ENCODE peak calls at places on chromosome 17, in eight cellular contexts. Z is GM23338; T is CD8-positive, alpha-beta T cell; M is adrenal gland; J is AG10803; Y is mesothelial cell of epicardium; X is H9; H is left lung. D is an unnamed sample.

GRCh38 chr17:39791296-39791992 is 53.7 kb downstream of the GRB7 start:
- DNase-seq in H (no peak), X (no peak), T (peak), Y (no peak), J (no peak), Z (peak), M (no peak), D (no peak)

GRCh38 chr17:42408076-42408475 is 15.0 kb downstream of the CAVIN1 start:
- DNase-seq in H (no peak), J (no peak), Y (no peak), T (no peak), Z (peak), M (no peak), X (peak), D (no peak)

GRCh38 chr17:61201211-61201610 is 198.4 kb upstream of the TBX2 start:
- DNase-seq in X (no peak), T (no peak), J (peak), Y (no peak), Z (no peak), H (no peak), M (no peak), D (no peak)

GRCh38 chr17:40485851-40486512 is 15.4 kb downstream of the TNS4 start:
- DNase-seq in X (no peak), J (peak), Y (no peak), T (no peak), Z (no peak), M (peak), H (no peak), D (peak)

GRCh38 chr17:41563607-41564006 is 8.3 kb downstream of the KRT9 start:
- DNase-seq in H (no peak), J (no peak), M (no peak), Z (no peak), T (no peak), X (no peak), Y (no peak), D (no peak)

GRCh38 chr17:39920218-39921210 is 2.1 kb upstream of the GSDMB start:
- DNase-seq in Z (peak), H (no peak), J (no peak), X (no peak), T (peak), M (no peak), Y (no peak), D (no peak)

GRCh38 chr17:75102385-75102821 is 7.4 kb upstream of the ARMC7 start:
- DNase-seq in J (no peak), Y (no peak), H (no peak), M (no peak), X (peak), Z (peak), T (no peak), D (no peak)

GRCh38 chr17:21289902-21290571 is 5.5 kb downstream of the MAP2K3 start:
- DNase-seq in T (no peak), M (no peak), X (no peak), H (no peak), J (no peak), Y (no peak), Z (no peak), D (peak)

GRCh38 chr17:7173687-7174602 is 5.2 kb downstream of the ASGR1 start:
- DNase-seq in J (no peak), Z (peak), Y (peak), H (peak), T (peak), X (peak), M (peak), D (peak)

GRCh38 chr17:9862949-9863348 is 37.2 kb downstream of the GLP2R start:
- DNase-seq in T (no peak), X (peak), J (no peak), M (no peak), H (no peak), Y (no peak), Z (no peak), D (no peak)

GRCh38 chr17:78676415-78677302 is 99.5 kb upstream of the DNAH17 start:
- DNase-seq in Y (no peak), H (peak), T (no peak), Z (no peak), M (no peak), X (no peak), J (no peak), D (no peak)

GRCh38 chr17:69575346-69575761 is 160.9 kb downstream of the MAP2K6 start:
- DNase-seq in Y (no peak), M (no peak), J (peak), Z (no peak), X (no peak), T (no peak), H (no peak), D (no peak)

GRCh38 chr17:9177212-9177611 is 155.9 kb downstream of the NTN1 start:
- DNase-seq in T (no peak), H (no peak), Y (no peak), X (no peak), M (no peak), J (no peak), Z (no peak), D (no peak)

GRCh38 chr17:49986396-49987289 is 8.4 kb downstream of the DLX3 start:
- DNase-seq in M (no peak), X (peak), H (no peak), Y (no peak), J (no peak), T (no peak), Z (no peak), D (peak)

GRCh38 chr17:75271955-75272847 is 1.2 kb upstream of the MIF4GD start:
- DNase-seq in Z (no peak), J (peak), M (peak), X (peak), T (no peak), Y (no peak), H (no peak), D (peak)

GRCh38 chr17:9648521-9649110 is 3.3 kb downstream of the USP43 start:
- DNase-seq in Y (no peak), X (peak), Z (peak), H (no peak), M (no peak), J (no peak), T (no peak), D (no peak)

GRCh38 chr17:4314618-4315017 is 50.8 kb upstream of the ANKFY1 start:
- DNase-seq in T (no peak), H (no peak), M (no peak), Y (no peak), J (no peak), Z (no peak), X (no peak), D (no peak)

GRCh38 chr17:8799001-8799850 is at the start of gene MFSD6L:
- DNase-seq in H (no peak), J (no peak), M (no peak), X (peak), T (no peak), Z (peak), Y (peak), D (no peak)

GRCh38 chr17:21688293-21688949 is 3.9 kb upstream of the KCNJ18 start:
- DNase-seq in Y (no peak), Z (no peak), M (no peak), T (no peak), H (peak), X (no peak), J (no peak), D (no peak)

GRCh38 chr17:57880086-57880456 is 30.2 kb upstream of the MRPS23 start:
- DNase-seq in T (no peak), M (no peak), Z (no peak), J (no peak), H (no peak), Y (no peak), X (no peak), D (no peak)

GRCh38 chr17:78325076-78325712 is 34.7 kb downstream of the SOCS3 start:
- DNase-seq in M (peak), J (peak), H (no peak), Z (no peak), Y (no peak), X (no peak), T (no peak), D (peak)

GRCh38 chr17:42119301-42119700 is 1.9 kb downstream of the KAT2A start:
- DNase-seq in X (no peak), Y (no peak), M (no peak), Z (no peak), H (no peak), J (no peak), T (no peak), D (no peak)

GRCh38 chr17:78747479-78747878 is 34.6 kb downstream of the CYTH1 start:
- DNase-seq in Z (no peak), Y (no peak), T (no peak), X (no peak), H (no peak), M (no peak), J (peak), D (no peak)

GRCh38 chr17:61400786-61401279 is 1.2 kb downstream of the TBX2 start:
- DNase-seq in J (no peak), Y (peak), X (no peak), T (no peak), Z (no peak), M (no peak), H (no peak), D (peak)

GRCh38 chr17:33124871-33125551 is 133.4 kb downstream of the SPACA3 start:
- DNase-seq in H (no peak), M (no peak), T (no peak), J (no peak), Z (no peak), Y (no peak), X (no peak), D (no peak)

GRCh38 chr17:76147211-76148014 is 6.4 kb upstream of the FOXJ1 start:
- DNase-seq in H (no peak), Y (no peak), M (no peak), Z (peak), J (peak), X (peak), T (no peak), D (peak)

GRCh38 chr17:77681820-77682219 is 276.7 kb upstream of the TNRC6C start:
- DNase-seq in Y (no peak), J (no peak), H (no peak), T (no peak), Z (no peak), M (peak), X (peak), D (peak)

GRCh38 chr17:75524269-75524970 is 1.1 kb upstream of the LLGL2 start:
- DNase-seq in X (no peak), H (no peak), T (no peak), Z (no peak), J (no peak), M (no peak), Y (no peak), D (no peak)

GRCh38 chr17:35612924-35613521 is 25.9 kb downstream of the AP2B1 start:
- DNase-seq in J (peak), M (peak), Y (no peak), T (peak), X (no peak), Z (peak), H (no peak), D (no peak)

GRCh38 chr17:77095461-77095860 is 45.3 kb upstream of the SEC14L1 start:
- DNase-seq in X (no peak), T (no peak), H (no peak), Y (no peak), J (no peak), M (no peak), Z (no peak), D (no peak)

GRCh38 chr17:58388302-58389190 is 28.8 kb downstream of the RNF43 start:
- DNase-seq in Z (peak), M (no peak), Y (no peak), H (no peak), X (no peak), T (no peak), J (no peak), D (no peak)

GRCh38 chr17:51356084-51356410 is 95.7 kb downstream of the UTP18 start:
- DNase-seq in Y (no peak), M (no peak), T (no peak), H (no peak), Z (peak), J (no peak), X (no peak), D (no peak)
- TF ChIP-seq CTCF in Y (no peak), M (no peak), T (no peak), H (no peak), Z (peak), J (no peak), X (no peak), D (no peak)

DNA sequence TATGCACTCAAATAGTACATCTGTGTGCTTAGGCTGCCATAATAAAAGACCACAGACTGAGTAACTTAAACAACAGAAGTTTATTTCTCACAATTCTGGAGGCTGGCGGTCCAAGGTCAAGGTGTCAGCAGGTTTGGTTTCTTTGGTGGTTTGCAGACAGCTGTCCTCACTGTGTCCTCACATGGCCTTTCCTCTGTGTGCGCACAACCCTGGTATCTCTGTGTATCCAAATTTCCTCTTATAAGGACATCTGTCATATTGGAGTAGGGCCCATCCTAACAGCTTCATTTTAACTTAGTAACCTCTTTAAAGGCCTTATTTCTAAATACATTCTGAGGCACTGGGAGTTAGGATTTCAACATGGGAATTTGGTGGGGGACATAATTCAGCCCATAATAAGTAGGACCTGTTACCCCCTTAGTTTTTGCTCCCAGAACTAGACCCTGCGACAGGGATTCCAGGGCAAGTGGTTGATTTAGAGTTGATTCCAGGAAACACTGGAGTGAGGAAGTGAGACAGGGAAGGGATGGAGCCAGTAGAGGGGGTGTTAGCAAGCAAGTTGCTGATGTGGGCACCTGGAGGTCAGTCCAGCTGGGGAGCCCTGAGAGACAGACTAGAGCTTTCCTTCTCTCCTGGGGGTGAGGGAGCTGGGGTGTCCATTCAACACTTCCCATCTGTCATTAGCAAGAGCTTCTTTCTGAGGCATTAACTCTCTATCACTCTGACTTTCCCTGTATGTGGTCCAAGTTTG is 10.9 kb upstream of the ALKBH5 start:
- DNase-seq in J (peak), H (no peak), Y (no peak), T (no peak), X (no peak), Z (peak), M (no peak), D (no peak)
- TF ChIP-seq CTCF in J (no peak), H (no peak), Y (no peak), T (no peak), X (no peak), Z (no peak), M (no peak), D (no peak)

DNA sequence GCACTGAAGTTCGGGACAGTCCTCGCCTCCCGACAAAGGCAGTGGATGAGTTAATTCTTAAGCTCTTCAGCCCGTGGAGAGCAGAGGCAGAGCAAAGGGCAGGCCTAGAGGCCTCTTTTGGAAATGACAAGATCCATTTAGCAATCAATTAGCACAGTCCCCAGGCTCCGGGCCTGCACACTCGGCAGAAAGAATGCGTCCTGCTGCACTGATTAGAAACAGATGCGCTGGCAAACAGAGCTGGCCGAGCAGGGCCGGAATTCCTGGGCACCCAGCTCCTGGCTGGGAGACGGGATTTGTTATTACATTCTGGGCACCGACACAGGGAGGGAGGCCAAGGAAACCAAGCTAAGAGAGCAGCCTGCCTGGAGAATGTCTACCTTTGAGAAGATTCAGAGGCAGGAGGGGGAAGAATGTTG is 162.9 kb downstream of the COPRS start:
- DNase-seq in H (no peak), T (no peak), Y (peak), X (peak), Z (peak), J (peak), M (peak), D (peak)
- TF ChIP-seq CTCF in H (no peak), T (no peak), Y (no peak), X (peak), Z (no peak), J (peak), M (no peak), D (no peak)

GRCh38 chr17:12821376-12821940 is 32.2 kb downstream of the ARHGAP44 start:
- DNase-seq in T (no peak), Z (no peak), X (no peak), M (no peak), H (no peak), J (no peak), Y (no peak), D (no peak)
- TF ChIP-seq CTCF in T (no peak), Z (no peak), X (no peak), M (no peak), H (no peak), J (no peak), Y (no peak), D (no peak)

GRCh38 chr17:83196973-83197880 is 117.8 kb downstream of the METRNL start:
- DNase-seq in Y (no peak), H (peak), M (no peak), X (no peak), T (no peak), Z (no peak), J (peak), D (peak)

GRCh38 chr17:83194189-83194565 is 114.8 kb downstream of the METRNL start:
- DNase-seq in J (no peak), Z (no peak), H (peak), T (no peak), X (no peak), M (no peak), Y (no peak), D (peak)

GRCh38 chr17:83196088-83196765 is 116.8 kb downstream of the METRNL start:
- DNase-seq in H (peak), M (no peak), Y (no peak), J (peak), Z (no peak), X (no peak), T (no peak), D (peak)

GRCh38 chr17:83194761-83195329 is 115.4 kb downstream of the METRNL start:
- DNase-seq in X (no peak), M (no peak), Z (no peak), H (peak), Y (no peak), J (peak), T (no peak), D (peak)

GRCh38 chr17:83195330-83196087 is 116.1 kb downstream of the METRNL start:
- DNase-seq in J (peak), X (no peak), Z (no peak), T (no peak), Y (no peak), M (no peak), H (peak), D (peak)
- TF ChIP-seq CTCF in J (peak), X (no peak), Z (no peak), T (no peak), Y (no peak), M (no peak), H (no peak), D (no peak)

GRCh38 chr17:64515419-64515818 is 8.6 kb downstream of the CEP95 start:
- DNase-seq in Z (no peak), Y (no peak), J (no peak), M (no peak), T (no peak), H (no peak), X (no peak), D (no peak)
- TF ChIP-seq CTCF in Z (no peak), Y (no peak), J (no peak), M (no peak), T (no peak), H (no peak), X (no peak), D (no peak)

DNA sequence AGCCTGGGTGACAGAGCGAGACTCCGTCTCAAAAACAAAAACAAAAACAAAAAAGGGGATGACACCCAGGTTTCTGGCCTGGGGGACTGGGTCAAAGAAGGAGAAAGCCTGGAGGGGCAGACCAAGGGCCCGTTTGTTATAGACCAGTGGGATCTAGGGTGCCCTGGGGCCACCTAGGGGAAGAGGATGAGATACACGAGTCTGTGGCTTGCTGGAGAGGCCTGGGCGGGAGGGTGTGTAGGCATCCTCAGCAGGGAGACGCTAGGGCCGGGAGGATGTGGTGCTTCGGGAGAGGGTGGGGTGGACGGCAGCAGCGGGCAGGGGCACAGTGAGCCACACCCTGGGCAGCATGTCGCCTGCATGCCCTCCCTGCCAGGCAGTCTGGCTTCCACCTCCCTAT is 17.1 kb upstream of the CRK start:
- DNase-seq in H (no peak), T (peak), Z (peak), M (no peak), Y (no peak), X (peak), J (no peak), D (no peak)
- TF ChIP-seq CTCF in H (no peak), T (no peak), Z (peak), M (no peak), Y (no peak), X (peak), J (no peak), D (no peak)

GRCh38 chr17:47816947-47817346 is 4.6 kb downstream of the OSBPL7 start:
- DNase-seq in X (no peak), H (no peak), T (no peak), Y (no peak), M (no peak), J (no peak), Z (no peak), D (no peak)
- TF ChIP-seq CTCF in X (no peak), H (no peak), T (no peak), Y (no peak), M (no peak), J (no peak), Z (no peak), D (no peak)

GRCh38 chr17:80538484-80538883 is 6.2 kb upstream of the RPTOR start:
- DNase-seq in J (no peak), X (no peak), M (no peak), Z (no peak), H (no peak), T (no peak), Y (no peak), D (no peak)

GRCh38 chr17:80544655-80545498 is at the start of gene RPTOR:
- DNase-seq in M (peak), H (peak), Z (peak), J (peak), Y (peak), X (peak), T (peak), D (peak)

DNA sequence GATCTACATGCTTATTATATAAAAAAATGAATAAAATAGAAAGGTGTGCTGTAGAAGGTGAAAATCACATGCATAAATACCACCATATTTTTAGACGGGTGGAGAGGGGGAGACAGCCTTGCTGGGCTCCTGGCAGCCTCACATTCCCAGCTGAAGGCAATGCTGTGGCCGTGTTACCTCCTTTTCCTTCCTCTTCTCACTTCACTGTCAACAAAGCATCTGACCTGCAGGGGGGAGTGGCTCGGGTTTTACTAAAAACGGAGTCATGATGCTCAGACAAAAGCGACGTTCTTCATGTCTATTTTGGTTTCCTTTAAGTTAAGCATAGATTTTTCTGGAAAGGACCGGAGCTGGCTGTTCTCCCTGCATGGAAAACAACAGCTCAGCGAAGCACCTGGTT is 5.6 kb upstream of the RPTOR start:
- DNase-seq in X (peak), Y (no peak), T (no peak), M (no peak), Z (peak), J (no peak), H (no peak), D (no peak)
- TF ChIP-seq CTCF in X (peak), Y (no peak), T (no peak), M (no peak), Z (no peak), J (no peak), H (no peak), D (no peak)

GRCh38 chr17:17870292-17870691 is 33.5 kb upstream of the SREBF1 start:
- DNase-seq in M (no peak), Z (peak), X (no peak), T (no peak), J (no peak), H (no peak), Y (no peak), D (no peak)
- TF ChIP-seq CTCF in M (no peak), Z (peak), X (peak), T (no peak), J (no peak), H (no peak), Y (no peak), D (no peak)

D was measured in sigmoid colon.